ENCODE peak calls at places on chromosome 18, in eight cellular contexts. E, R, C, Y, W, M, Q and Z are unnamed samples. For H3K4me1, the result is how much of the 10 kb centered on the place peaks cover.

GRCh38 chr18:24959100-24959499 is 392.9 kb downstream of the ZNF521 start:
- DNase-seq in C (peak), Q (no peak), W (no peak), E (no peak), M (no peak), R (no peak), Y (no peak), Z (no peak)

GRCh38 chr18:76920974-76921373 is 98.6 kb downstream of the ZNF236 start:
- DNase-seq in C (no peak), Y (no peak), Q (no peak), E (no peak), R (no peak), W (no peak), M (no peak), Z (no peak)

GRCh38 chr18:77105021-77105420 is 27.6 kb downstream of the MBP start:
- DNase-seq in W (no peak), E (no peak), C (no peak), Y (no peak), Q (peak), R (no peak), M (no peak), Z (peak)

GRCh38 chr18:10726198-10727068 is 200.6 kb downstream of the NAPG start:
- DNase-seq in Y (no peak), R (no peak), E (no peak), C (no peak), W (no peak), M (no peak), Q (peak), Z (no peak)

GRCh38 chr18:45285251-45285650 is 330.0 kb upstream of the SLC14A2 start:
- DNase-seq in Q (no peak), E (no peak), Y (no peak), R (no peak), M (no peak), C (no peak), W (no peak), Z (no peak)

GRCh38 chr18:286515-287310 is 18.9 kb upstream of the THOC1 start:
- DNase-seq in R (peak), M (no peak), Y (no peak), E (no peak), C (no peak), W (no peak), Q (no peak), Z (no peak)

GRCh38 chr18:58102875-58103274 is 58.8 kb downstream of the NEDD4L start:
- DNase-seq in W (no peak), R (no peak), Q (no peak), E (no peak), M (no peak), Y (no peak), C (no peak), Z (no peak)

GRCh38 chr18:27921904-27922541 is 254.9 kb downstream of the CDH2 start:
- DNase-seq in E (peak), R (peak), Q (peak), W (no peak), C (peak), M (no peak), Y (no peak), Z (no peak)

GRCh38 chr18:12287684-12288405 is 20.2 kb upstream of the TUBB6 start:
- DNase-seq in E (peak), W (peak), R (peak), Q (peak), M (peak), C (peak), Y (no peak), Z (no peak)

GRCh38 chr18:50218432-50219197 is 23.7 kb upstream of the MYO5B start:
- DNase-seq in C (peak), E (no peak), Y (no peak), R (peak), Q (no peak), M (no peak), W (no peak), Z (peak)

GRCh38 chr18:3093624-3094354 is 80.8 kb upstream of the LPIN2 start:
- DNase-seq in E (no peak), Q (no peak), R (no peak), C (no peak), Y (no peak), W (no peak), M (no peak), Z (no peak)

GRCh38 chr18:35118641-35119040 is 77.4 kb downstream of the MAPRE2 start:
- DNase-seq in E (no peak), M (no peak), W (no peak), C (peak), R (no peak), Q (no peak), Y (no peak), Z (no peak)

GRCh38 chr18:35123811-35124210 is 82.6 kb downstream of the MAPRE2 start:
- DNase-seq in Y (no peak), R (no peak), C (no peak), Q (no peak), M (no peak), W (no peak), E (no peak), Z (no peak)

GRCh38 chr18:35122586-35123224 is 81.5 kb downstream of the MAPRE2 start:
- DNase-seq in C (peak), Q (no peak), M (no peak), R (no peak), E (no peak), W (no peak), Y (no peak), Z (no peak)

GRCh38 chr18:35121531-35121930 is 80.3 kb downstream of the MAPRE2 start:
- DNase-seq in M (no peak), R (no peak), W (no peak), C (no peak), Q (no peak), Y (no peak), E (no peak), Z (no peak)

GRCh38 chr18:35121038-35121437 is 79.8 kb downstream of the MAPRE2 start:
- DNase-seq in M (no peak), R (no peak), E (no peak), Q (no peak), Y (no peak), C (no peak), W (no peak), Z (no peak)
- H3K4me1 ChIP-seq in M (half or more), R (under half), E (under half), Q (under half), Y (under half), C (under half), W (under half), Z (under half)

DNA sequence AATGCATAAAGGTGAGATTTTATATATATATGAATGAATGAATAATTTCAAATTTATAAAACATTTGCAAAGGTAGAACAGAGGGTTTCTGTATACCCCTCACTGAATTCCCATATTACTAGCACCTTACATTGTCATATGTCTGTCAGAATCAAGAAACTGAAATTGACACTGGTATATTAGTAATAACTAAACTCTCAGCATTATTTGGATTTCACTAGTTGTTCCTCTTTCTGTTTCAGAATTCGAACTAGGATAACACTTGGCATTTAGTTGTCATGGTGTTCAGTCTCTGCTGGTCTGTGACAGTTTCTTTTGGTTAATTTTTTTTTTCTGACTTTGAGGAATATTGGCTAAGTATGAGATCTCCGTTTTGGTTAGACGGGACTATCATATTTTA is 275.9 kb downstream of the DCC start:
- DNase-seq in M (no peak), Y (no peak), Q (no peak), C (no peak), W (no peak), E (no peak), R (no peak), Z (no peak)
- H3K4me1 ChIP-seq in M (under half), Y (under half), Q (under half), C (under half), W (under half), E (under half), R (under half), Z (under half)

GRCh38 chr18:23138470-23138869 is 3.2 kb downstream of the CABLES1 start:
- DNase-seq in M (peak), R (no peak), C (no peak), E (peak), W (no peak), Q (no peak), Y (no peak), Z (no peak)
- H3K4me1 ChIP-seq in M (half or more), R (under half), C (under half), E (under half), W (under half), Q (half or more), Y (under half), Z (under half)

GRCh38 chr18:74281639-74282358 is 10.0 kb downstream of the CYB5A start:
- DNase-seq in R (no peak), E (no peak), C (peak), Y (no peak), W (peak), Q (no peak), M (no peak), Z (no peak)

GRCh38 chr18:74283255-74283554 is 8.6 kb downstream of the CYB5A start:
- DNase-seq in W (no peak), Q (no peak), E (no peak), M (no peak), R (no peak), Y (no peak), C (no peak), Z (no peak)

GRCh38 chr18:74283646-74284045 is 8.1 kb downstream of the CYB5A start:
- DNase-seq in M (no peak), Y (no peak), E (no peak), W (no peak), C (no peak), Q (no peak), R (no peak), Z (no peak)

GRCh38 chr18:74281011-74281638 is 10.6 kb downstream of the CYB5A start:
- DNase-seq in W (no peak), M (no peak), Q (no peak), C (peak), R (no peak), Y (no peak), E (no peak), Z (no peak)

DNA sequence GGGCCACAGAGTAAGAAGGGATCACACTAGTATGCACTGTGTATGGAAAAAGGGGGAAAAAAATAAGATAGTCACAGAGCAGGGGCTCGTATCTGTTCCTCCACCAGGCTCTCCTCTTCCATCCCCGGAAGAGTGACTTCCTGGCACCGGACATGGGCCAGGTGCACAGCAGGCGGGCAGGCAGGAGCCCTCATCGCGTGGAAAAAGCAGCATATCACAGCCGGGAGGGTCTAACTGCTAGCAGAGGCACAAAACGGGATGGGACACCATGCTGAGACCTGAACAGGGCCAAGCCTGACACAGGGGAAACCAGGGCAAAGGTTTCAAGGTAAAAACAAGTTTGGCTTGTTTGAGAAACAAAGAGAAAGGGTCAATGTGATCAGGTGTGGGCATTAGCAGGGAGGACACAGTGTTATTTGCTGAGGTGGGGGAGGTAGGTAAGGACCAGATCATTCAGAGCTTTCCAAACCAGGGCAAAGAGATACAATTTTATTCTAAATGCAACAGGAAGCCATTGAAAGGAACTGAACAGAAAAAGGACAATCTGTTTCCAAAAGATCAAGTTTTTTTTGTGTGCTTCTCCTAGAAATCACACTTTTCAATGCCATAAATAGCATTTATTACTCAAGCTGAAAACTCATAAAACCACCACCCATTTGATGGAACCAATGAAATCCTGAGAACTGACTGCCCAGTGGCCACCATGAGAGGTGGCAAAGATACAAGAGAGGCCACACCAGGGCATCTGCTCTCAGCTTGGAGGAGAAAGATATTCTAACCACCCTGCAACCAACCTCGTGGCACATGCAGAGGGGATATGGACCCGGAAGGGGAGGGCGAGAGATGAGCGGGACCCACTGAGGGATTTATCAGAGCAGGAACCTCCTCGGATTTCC is 9.2 kb downstream of the CYB5A start:
- DNase-seq in Q (no peak), Y (no peak), W (no peak), M (no peak), C (peak), E (no peak), R (no peak), Z (no peak)
- H3K4me1 ChIP-seq in Q (half or more), Y (under half), W (under half), M (half or more), C (under half), E (half or more), R (under half), Z (under half)

DNA sequence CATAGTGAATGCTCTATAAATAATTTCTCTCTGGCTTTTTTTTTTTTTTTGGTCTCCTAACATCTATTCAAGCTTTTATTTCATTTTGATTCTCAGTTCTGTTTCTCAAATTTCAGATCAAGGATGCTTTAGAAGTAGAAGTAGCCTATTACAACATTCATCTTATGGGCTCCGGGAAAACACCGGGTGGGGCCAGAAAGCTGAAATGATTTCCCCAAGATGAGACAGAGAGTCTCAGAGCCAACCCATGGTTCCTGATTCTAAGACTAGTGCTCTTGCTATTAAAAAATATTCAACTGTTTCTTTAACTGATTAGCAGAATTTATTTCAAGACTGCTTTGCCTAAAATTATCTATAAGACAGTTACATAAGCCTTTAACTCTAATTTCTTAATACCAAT is 147.2 kb upstream of the CCDC68 start:
- DNase-seq in Q (no peak), R (no peak), Y (no peak), E (no peak), C (no peak), W (no peak), M (no peak), Z (no peak)
- H3K4me1 ChIP-seq in Q (under half), R (under half), Y (under half), E (under half), C (under half), W (under half), M (under half), Z (under half)

GRCh38 chr18:55585586-55586521 is 2.1 kb downstream of the TCF4 start:
- DNase-seq in W (no peak), E (no peak), M (no peak), Y (no peak), R (peak), C (peak), Q (no peak), Z (no peak)

GRCh38 chr18:55585050-55585449 is 2.9 kb downstream of the TCF4 start:
- DNase-seq in Q (no peak), W (no peak), E (no peak), Y (no peak), R (no peak), C (no peak), M (no peak), Z (no peak)

GRCh38 chr18:55588001-55588875 is at the start of gene TCF4:
- DNase-seq in R (peak), C (peak), Y (no peak), M (peak), E (peak), W (peak), Q (peak), Z (no peak)

GRCh38 chr18:55587341-55588000 is 521 bp downstream of the TCF4 start:
- DNase-seq in Y (no peak), R (peak), C (peak), Q (no peak), W (peak), E (no peak), M (peak), Z (no peak)

GRCh38 chr18:55586841-55587240 is 1.2 kb downstream of the TCF4 start:
- DNase-seq in M (no peak), E (no peak), W (no peak), Y (no peak), Q (no peak), C (peak), R (peak), Z (no peak)
- H3K4me1 ChIP-seq in M (half or more), E (under half), W (under half), Y (under half), Q (under half), C (under half), R (under half), Z (under half)

DNA sequence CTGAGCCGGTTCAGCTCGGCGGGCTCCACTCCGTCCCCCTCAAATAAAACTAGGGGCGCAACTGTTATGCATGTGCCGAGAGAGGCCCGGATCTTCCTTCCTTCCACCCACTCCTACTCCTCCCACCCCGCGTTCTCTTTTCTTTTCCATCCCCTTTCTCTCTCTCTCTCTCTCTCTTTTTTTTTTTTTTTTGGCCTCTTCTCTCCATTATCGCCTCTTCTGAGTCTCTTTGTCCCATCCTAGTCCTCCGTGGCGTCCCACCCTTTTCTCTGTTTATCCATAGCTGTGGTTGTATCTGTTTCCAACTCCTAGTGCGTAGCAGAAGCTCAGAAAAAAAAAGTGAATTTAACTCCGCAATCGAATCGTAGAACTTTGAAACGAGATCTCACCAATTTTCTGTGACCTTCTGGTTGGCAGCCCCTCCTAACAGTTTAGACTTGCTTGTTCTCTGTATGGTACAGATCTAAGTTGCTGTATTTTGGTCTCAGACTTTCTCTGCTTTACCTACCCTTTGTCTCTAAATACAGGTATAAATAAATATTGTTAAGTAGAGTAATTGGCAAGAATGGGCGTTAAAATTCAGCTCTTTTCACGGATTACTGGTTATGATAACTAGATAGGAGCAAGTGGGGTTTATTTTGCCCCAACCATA is 3.6 kb downstream of the RAX start:
- DNase-seq in W (no peak), Y (no peak), M (no peak), Q (no peak), E (no peak), R (no peak), C (no peak), Z (no peak)
- H3K4me1 ChIP-seq in W (under half), Y (under half), M (under half), Q (under half), E (under half), R (under half), C (under half), Z (under half)

GRCh38 chr18:46696702-46697101 is 39.7 kb upstream of the LOXHD1 start:
- DNase-seq in Y (no peak), W (no peak), R (no peak), E (no peak), M (no peak), Q (no peak), C (no peak), Z (no peak)

GRCh38 chr18:46704189-46704588 is 47.2 kb upstream of the LOXHD1 start:
- DNase-seq in W (no peak), Y (no peak), E (no peak), M (no peak), Q (no peak), R (no peak), C (no peak), Z (no peak)

GRCh38 chr18:46696268-46696667 is 39.2 kb upstream of the LOXHD1 start:
- DNase-seq in Q (no peak), C (no peak), R (no peak), Y (no peak), E (no peak), W (no peak), M (peak), Z (no peak)

GRCh38 chr18:46702399-46702798 is 45.4 kb upstream of the LOXHD1 start:
- DNase-seq in M (no peak), E (no peak), R (no peak), C (no peak), Y (no peak), Q (no peak), W (no peak), Z (no peak)

GRCh38 chr18:46700026-46700425 is 43.0 kb upstream of the LOXHD1 start:
- DNase-seq in E (no peak), R (no peak), Q (no peak), C (no peak), M (no peak), Y (no peak), W (no peak), Z (no peak)
- H3K4me1 ChIP-seq in E (under half), R (under half), Q (under half), C (under half), M (under half), Y (under half), W (under half), Z (under half)

DNA sequence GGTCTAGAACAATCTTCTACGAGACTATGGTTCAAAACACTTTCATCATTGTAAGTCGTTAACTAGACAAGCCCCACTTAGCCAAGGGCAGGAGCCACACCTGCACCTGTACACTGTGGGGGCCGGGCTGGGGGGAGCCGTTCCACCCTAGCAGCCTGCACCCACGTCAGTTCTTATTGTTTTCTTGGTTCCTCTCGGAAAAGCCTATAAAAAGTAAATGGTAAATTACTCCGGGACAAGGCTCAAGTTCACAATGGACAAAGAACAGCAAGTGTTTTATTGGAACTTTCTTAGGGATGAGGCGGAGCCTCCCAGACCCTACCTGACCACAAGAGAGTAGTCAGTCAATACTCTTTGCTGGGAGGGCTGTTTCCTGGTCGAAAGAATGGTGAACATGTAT is 7.9 kb downstream of the TSHZ1 start:
- DNase-seq in E (no peak), C (no peak), W (no peak), R (no peak), Y (no peak), Q (peak), M (no peak), Z (no peak)
- H3K4me1 ChIP-seq in E (half or more), C (under half), W (half or more), R (under half), Y (half or more), Q (half or more), M (half or more), Z (half or more)